ENCODE peak calls at places on chromosome 2, in nine cellular contexts. A is DND-41, X is GM23248, T is psoas muscle, Y is prostate gland, V is mesendoderm, E is colonic mucosa, F is stomach, B is suprapubic skin. S is an unnamed sample.

GRCh38 chr2:26017464-26018183 is 16.3 kb upstream of the RAB10 start:
- DNase-seq in A (no peak), X (peak), T (no peak), Y (no peak), V (no peak), E (no peak), F (no peak), B (no peak), S (no peak)

GRCh38 chr2:55419236-55419513 is 481 bp downstream of the CCDC88A start:
- DNase-seq in A (peak), X (peak), T (peak), Y (peak), V (peak), E (peak), F (no peak), B (no peak), S (no peak)

GRCh38 chr2:111054791-111055627 is 65.7 kb upstream of the BCL2L11 start:
- DNase-seq in A (no peak), X (no peak), T (no peak), Y (no peak), V (no peak), E (no peak), F (no peak), B (no peak), S (no peak)

GRCh38 chr2:100670232-100670631 is 107.4 kb downstream of the PDCL3 start:
- DNase-seq in A (no peak), X (no peak), T (no peak), Y (no peak), V (no peak), E (no peak), F (no peak), B (no peak), S (no peak)

GRCh38 chr2:60553992-60554648 is 666 bp upstream of the BCL11A start:
- DNase-seq in A (peak), X (peak), T (peak), Y (peak), V (peak), E (peak), F (no peak), B (no peak), S (no peak)

GRCh38 chr2:197209274-197209673 is 101.3 kb downstream of the ANKRD44 start:
- DNase-seq in A (no peak), X (no peak), T (no peak), Y (no peak), V (peak), E (no peak), F (no peak), B (no peak), S (no peak)

GRCh38 chr2:171529914-171530313 is 7.6 kb downstream of the CYBRD1 start:
- DNase-seq in A (no peak), X (peak), T (no peak), Y (no peak), V (no peak), E (no peak), F (no peak), B (no peak), S (peak)

GRCh38 chr2:43754180-43754579 is 19.7 kb upstream of the DYNC2LI1 start:
- DNase-seq in A (no peak), X (no peak), T (peak), Y (no peak), V (no peak), E (no peak), F (no peak), B (no peak), S (no peak)

GRCh38 chr2:203809084-203809521 is 58.5 kb upstream of the CTLA4 start:
- DNase-seq in A (no peak), X (peak), T (no peak), Y (no peak), V (peak), E (no peak), F (no peak), B (no peak), S (no peak)

GRCh38 chr2:71299507-71299906 is 32.1 kb upstream of the ZNF638 start:
- DNase-seq in A (no peak), X (peak), T (no peak), Y (no peak), V (peak), E (no peak), F (no peak), B (no peak), S (no peak)

GRCh38 chr2:190714958-190715357 is 66.1 kb downstream of the NAB1 start:
- DNase-seq in A (no peak), X (peak), T (no peak), Y (no peak), V (no peak), E (no peak), F (no peak), B (no peak), S (no peak)

GRCh38 chr2:3044587-3045317 is 332.9 kb downstream of the EIPR1 start:
- DNase-seq in A (no peak), X (no peak), T (no peak), Y (no peak), V (no peak), E (no peak), F (no peak), B (no peak), S (no peak)

DNA sequence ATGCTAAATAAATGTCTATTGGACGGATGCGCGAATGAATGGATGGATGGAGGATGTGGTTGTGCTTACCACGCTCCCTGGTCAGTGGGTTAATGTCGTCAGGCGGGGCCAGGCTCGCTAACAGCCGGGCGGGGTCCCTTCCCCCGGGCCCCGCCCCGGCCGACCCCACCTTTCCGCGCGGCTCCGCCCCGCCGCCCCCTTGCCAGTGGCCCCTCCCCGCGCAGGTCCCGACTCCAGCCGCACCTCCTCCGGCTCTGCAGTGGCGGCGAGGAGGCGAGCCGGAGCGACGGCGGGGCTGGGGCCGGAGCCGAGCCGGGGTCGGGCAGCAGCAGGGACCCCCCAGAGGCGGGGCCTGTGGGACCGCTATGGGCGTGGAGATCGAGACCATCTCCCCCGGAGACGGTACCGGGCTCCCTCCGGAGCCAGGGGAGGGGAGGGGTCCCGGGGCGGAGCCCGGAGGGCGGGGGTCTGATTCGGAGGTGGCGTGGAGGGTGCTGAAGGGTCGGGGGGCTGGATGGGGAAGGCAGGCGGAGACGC is at the start of gene FKBP1B:
- DNase-seq in A (peak), X (peak), T (peak), Y (peak), V (peak), E (peak), F (peak), B (no peak), S (peak)
- H3K27ac ChIP-seq in A (no peak), X (no peak), T (peak), Y (peak), V (no peak), E (peak), F (peak), B (no peak), S (no peak)

GRCh38 chr2:10864888-10865551 is 46.7 kb upstream of the KCNF1 start:
- DNase-seq in A (no peak), X (no peak), T (no peak), Y (no peak), V (no peak), E (no peak), F (no peak), B (no peak), S (no peak)

GRCh38 chr2:10865841-10866240 is 45.9 kb upstream of the KCNF1 start:
- DNase-seq in A (no peak), X (no peak), T (no peak), Y (no peak), V (no peak), E (no peak), F (no peak), B (no peak), S (no peak)

GRCh38 chr2:10871978-10872377 is 39.8 kb upstream of the KCNF1 start:
- DNase-seq in A (no peak), X (no peak), T (no peak), Y (no peak), V (no peak), E (no peak), F (no peak), B (no peak), S (no peak)

GRCh38 chr2:10868465-10869314 is 43.0 kb upstream of the KCNF1 start:
- DNase-seq in A (no peak), X (peak), T (peak), Y (no peak), V (no peak), E (no peak), F (no peak), B (no peak), S (no peak)

GRCh38 chr2:10868021-10868420 is 43.7 kb upstream of the KCNF1 start:
- DNase-seq in A (no peak), X (no peak), T (no peak), Y (no peak), V (no peak), E (no peak), F (no peak), B (no peak), S (no peak)
- H3K27ac ChIP-seq in A (no peak), X (no peak), T (peak), Y (no peak), V (no peak), E (no peak), F (no peak), B (no peak), S (no peak)

GRCh38 chr2:238420878-238421694 is 5.6 kb upstream of the ASB1 start:
- DNase-seq in A (no peak), X (no peak), T (no peak), Y (no peak), V (peak), E (no peak), F (peak), B (no peak), S (peak)
- H3K27ac ChIP-seq in A (no peak), X (no peak), T (no peak), Y (peak), V (no peak), E (no peak), F (no peak), B (peak), S (peak)

GRCh38 chr2:241184901-241185300 is 3.6 kb upstream of the ANO7 start:
- DNase-seq in A (no peak), X (peak), T (no peak), Y (no peak), V (no peak), E (no peak), F (no peak), B (no peak), S (no peak)
- H3K27ac ChIP-seq in A (no peak), X (no peak), T (no peak), Y (no peak), V (no peak), E (no peak), F (no peak), B (no peak), S (no peak)

GRCh38 chr2:74862268-74862964 is 28.5 kb downstream of the HK2 start:
- DNase-seq in A (no peak), X (no peak), T (no peak), Y (no peak), V (no peak), E (peak), F (peak), B (no peak), S (no peak)
- H3K27ac ChIP-seq in A (peak), X (no peak), T (peak), Y (no peak), V (no peak), E (peak), F (peak), B (no peak), S (no peak)

GRCh38 chr2:218010838-218011616 is 8.2 kb upstream of the TNS1 start:
- DNase-seq in A (no peak), X (no peak), T (peak), Y (no peak), V (no peak), E (no peak), F (no peak), B (no peak), S (no peak)
- H3K27ac ChIP-seq in A (no peak), X (no peak), T (no peak), Y (no peak), V (no peak), E (no peak), F (no peak), B (no peak), S (no peak)

GRCh38 chr2:79512442-79513401 is at the start of gene CTNNA2:
- DNase-seq in A (no peak), X (peak), T (no peak), Y (no peak), V (peak), E (peak), F (peak), B (no peak), S (peak)
- H3K27ac ChIP-seq in A (no peak), X (no peak), T (no peak), Y (no peak), V (no peak), E (no peak), F (no peak), B (no peak), S (peak)

GRCh38 chr2:174575124-174575776 is 22.4 kb downstream of the WIPF1 start:
- DNase-seq in A (no peak), X (no peak), T (no peak), Y (no peak), V (no peak), E (no peak), F (no peak), B (no peak), S (no peak)
- H3K27ac ChIP-seq in A (no peak), X (no peak), T (no peak), Y (no peak), V (no peak), E (no peak), F (no peak), B (no peak), S (no peak)